ENCODE peak calls at places on chromosomes 12 and 14, in four cellular contexts. Q is NCI-H345; A is stimulated activated CD8-positive, alpha-beta memory T cell treated with anti-CD3 and anti-CD28 coated beads, Interleukin-12 subunit alpha, Interleukin-12 subunit beta, amount 100 ng/mL, for 1 hour; T is HFF-Myc. H is an unnamed sample.

GRCh38 chr12:10701226-10701681 is 21.9 kb downstream of the YBX3 start:
- DNase-seq in A (no peak), Q (no peak), T (no peak), H (no peak)

GRCh38 chr12:11860026-11860425 is 210.6 kb downstream of the ETV6 start:
- DNase-seq in A (no peak), Q (no peak), T (no peak), H (no peak)

GRCh38 chr12:12072064-12072760 is 1.5 kb downstream of the BCL2L14 start:
- DNase-seq in Q (no peak), A (peak; percentile 10), T (no peak), H (no peak)

GRCh38 chr12:64222011-64222765 is at the start of gene KICS2:
- DNase-seq in Q (peak; percentile 94), A (peak; percentile 81), T (peak; percentile 73), H (peak; percentile 86)

GRCh38 chr14:80491562-80492139 is 280.3 kb upstream of the DIO2 start:
- DNase-seq in T (no peak), Q (no peak), A (no peak), H (no peak)

GRCh38 chr12:123854918-123855317 is 92.8 kb downstream of the DNAH10 start:
- DNase-seq in Q (no peak), A (no peak), T (no peak), H (no peak)

GRCh38 chr12:68648179-68648578 is 37.5 kb downstream of the RAP1B start:
- DNase-seq in A (no peak), T (no peak), Q (no peak), H (no peak)

GRCh38 chr12:58302487-58303011 is 361.2 kb downstream of the ATP23 start:
- DNase-seq in Q (peak; percentile 46), T (no peak), A (no peak), H (no peak)

GRCh38 chr12:50572275-50572674 is 67.5 kb downstream of the DIP2B start:
- DNase-seq in T (no peak), Q (no peak), A (no peak), H (no peak)

GRCh38 chr12:47986266-47986610 is 18.0 kb downstream of the COL2A1 start:
- DNase-seq in T (no peak), A (no peak), Q (no peak), H (no peak)

GRCh38 chr12:52145941-52146821 is 45.6 kb downstream of the KRT80 start:
- DNase-seq in T (no peak), A (no peak), Q (no peak), H (no peak)

GRCh38 chr14:26598081-26598671 is 343 bp upstream of the NOVA1 start:
- DNase-seq in Q (peak; percentile 91), T (no peak), A (no peak), H (peak; percentile 44)

GRCh38 chr12:125284087-125284486 is 218.9 kb downstream of the AACS start:
- DNase-seq in A (no peak), T (no peak), Q (no peak), H (no peak)

GRCh38 chr12:54958048-54958658 is 26.4 kb downstream of the TESPA1 start:
- DNase-seq in Q (peak; percentile 64), A (peak; percentile 49), T (peak; percentile 32), H (no peak)

GRCh38 chr12:68612245-68612644 is 1.5 kb downstream of the RAP1B start:
- DNase-seq in A (no peak), Q (no peak), T (no peak), H (no peak)

GRCh38 chr12:57238854-57239554 is 9.5 kb downstream of the SHMT2 start:
- DNase-seq in Q (peak; percentile 90), A (peak; percentile 76), T (no peak), H (peak; percentile 64)

GRCh38 chr12:3493225-3494049 is 2.4 kb downstream of the PRMT8 start:
- DNase-seq in T (no peak), Q (peak; percentile 48), A (no peak), H (no peak)

GRCh38 chr12:4112290-4112689 is 161.3 kb upstream of the CCND2 start:
- DNase-seq in A (no peak), T (no peak), Q (no peak), H (no peak)

GRCh38 chr12:96221391-96221790 is 27.2 kb downstream of the ELK3 start:
- DNase-seq in T (no peak), Q (no peak), A (no peak), H (no peak)

GRCh38 chr12:40829738-40830144 is 137.5 kb downstream of the CNTN1 start:
- DNase-seq in T (no peak), A (no peak), Q (no peak), H (no peak)

GRCh38 chr12:69966409-69966808 is 141.4 kb downstream of the MYRFL start:
- DNase-seq in Q (no peak), A (no peak), T (peak; percentile 65), H (no peak)

GRCh38 chr12:110247340-110248095 is 33.5 kb upstream of the ATP2A2 start:
- DNase-seq in T (no peak), Q (no peak), A (no peak), H (no peak)

GRCh38 chr12:111598637-111599458 is at the start of gene ATXN2:
- DNase-seq in Q (peak; percentile 80), T (no peak), A (peak; percentile 49), H (no peak)

GRCh38 chr12:131218291-131219172 is 264.8 kb downstream of the ADGRD1 start:
- DNase-seq in A (no peak), Q (no peak), T (no peak), H (no peak)

GRCh38 chr14:104091061-104091926 is 5.8 kb downstream of the ASPG start:
- DNase-seq in Q (no peak), A (no peak), T (no peak), H (no peak)

GRCh38 chr14:54681819-54682261 is 114.9 kb downstream of the SAMD4A start:
- DNase-seq in A (no peak), Q (no peak), T (peak; percentile 29), H (no peak)

GRCh38 chr12:132222096-132222807 is 78.0 kb downstream of the NOC4L start:
- DNase-seq in Q (peak; percentile 81), T (no peak), A (peak; percentile 11), H (no peak)

GRCh38 chr12:74379114-74379513 is 158.5 kb upstream of the ATXN7L3B start:
- DNase-seq in A (no peak), Q (no peak), T (no peak), H (no peak)

GRCh38 chr14:55333785-55334485 is 62.7 kb downstream of the FBXO34 start:
- DNase-seq in T (no peak), A (no peak), Q (no peak), H (no peak)

GRCh38 chr14:99191663-99192621 is 80.1 kb downstream of the BCL11B start:
- DNase-seq in T (peak; percentile 21), A (no peak), Q (no peak), H (peak; percentile 6)

GRCh38 chr14:84410344-84410743 is 1119.6 kb upstream of the FLRT2 start:
- DNase-seq in Q (no peak), T (no peak), A (no peak), H (no peak)

GRCh38 chr12:356276-356988 is 32.7 kb downstream of the KDM5A start:
- DNase-seq in T (peak; percentile 33), Q (no peak), A (no peak), H (no peak)

GRCh38 chr12:79056775-79057174 is 192.2 kb downstream of the SYT1 start:
- DNase-seq in Q (no peak), T (no peak), A (no peak), H (no peak)